ENCODE peak calls at places on chromosomes 2 and 18, in four cellular contexts. I is IMR-90, J is body of pancreas, W is AG09309. Q is an unnamed sample.
A peak's percentile ranks its signal among the peaks of the same experiment; 100 is the strongest.

GRCh38 chr2:12169060-12169406 is 422.6 kb downstream of the LPIN1 start:
- DNase-seq in W (peak; percentile 34), I (peak; percentile 82), J (no peak), Q (peak; percentile 81)

GRCh38 chr2:238104521-238105311 is 4.6 kb downstream of the ESPNL start:
- DNase-seq in J (peak; percentile 8), W (no peak), I (no peak), Q (no peak)

GRCh38 chr18:48290162-48290926 is 118.8 kb downstream of the ZBTB7C start:
- DNase-seq in W (no peak), I (no peak), J (no peak), Q (no peak)

GRCh38 chr2:191657977-191658376 is 20.0 kb upstream of the NABP1 start:
- DNase-seq in J (no peak), I (peak; percentile 78), W (peak; percentile 64), Q (peak; percentile 90)

GRCh38 chr18:76977108-76977621 is 154.8 kb downstream of the ZNF236 start:
- DNase-seq in W (no peak), I (no peak), J (no peak), Q (no peak)

GRCh38 chr18:7021994-7022840 is 95.4 kb downstream of the LAMA1 start:
- DNase-seq in W (no peak), I (peak; percentile 43), J (peak; percentile 83), Q (peak; percentile 16)

GRCh38 chr2:1835581-1836201 is 91.4 kb upstream of the PXDN start:
- DNase-seq in I (no peak), W (no peak), J (peak; percentile 57), Q (no peak)

GRCh38 chr18:22176282-22176621 is 6.9 kb downstream of the GATA6 start:
- DNase-seq in W (no peak), I (no peak), J (no peak), Q (no peak)

GRCh38 chr2:207617011-207617671 is 8.1 kb downstream of the METTL21A start:
- DNase-seq in J (no peak), I (peak; percentile 99), W (peak; percentile 75), Q (peak; percentile 87)

GRCh38 chr2:69167469-69167822 is 154.5 kb downstream of the ANTXR1 start:
- DNase-seq in W (no peak), J (no peak), I (no peak), Q (peak; percentile 27)

GRCh38 chr2:239157766-239158165 is 243.1 kb downstream of the HDAC4 start:
- DNase-seq in I (peak; percentile 4), W (no peak), J (peak; percentile 35), Q (no peak)

GRCh38 chr2:34997779-34998178 is 1357.8 kb upstream of the CRIM1 start:
- DNase-seq in W (no peak), I (no peak), J (no peak), Q (no peak)

GRCh38 chr2:175111200-175111657 is 56.8 kb downstream of the ATF2 start:
- DNase-seq in I (peak; percentile 49), W (peak; percentile 16), J (no peak), Q (peak; percentile 47)

GRCh38 chr2:229196448-229196847 is 74.6 kb downstream of the PID1 start:
- DNase-seq in J (no peak), I (no peak), W (no peak), Q (no peak)

GRCh38 chr18:24370120-24370519 is 27.5 kb downstream of the OSBPL1A start:
- DNase-seq in I (no peak), W (no peak), J (no peak), Q (no peak)

GRCh38 chr18:13273800-13274199 is 55.2 kb downstream of the LDLRAD4 start:
- DNase-seq in I (no peak), J (no peak), W (no peak), Q (no peak)

GRCh38 chr18:11607897-11608296 is 1.5 kb upstream of the SLC35G4 start:
- DNase-seq in J (no peak), I (no peak), W (no peak), Q (peak; percentile 0)

GRCh38 chr2:213238753-213239591 is 45.3 kb upstream of the SPAG16 start:
- DNase-seq in J (peak; percentile 37), I (peak; percentile 86), W (peak; percentile 71), Q (peak; percentile 95)

GRCh38 chr2:234492687-234493086 is 4.2 kb downstream of the ARL4C start:
- DNase-seq in I (no peak), W (no peak), J (no peak), Q (no peak)

GRCh38 chr2:234491897-234492296 is 5.0 kb downstream of the ARL4C start:
- DNase-seq in I (no peak), W (no peak), J (no peak), Q (no peak)

GRCh38 chr2:234494361-234495075 is 2.4 kb downstream of the ARL4C start:
- DNase-seq in J (no peak), W (no peak), I (peak; percentile 66), Q (peak; percentile 56)

GRCh38 chr2:234491281-234491680 is 5.6 kb downstream of the ARL4C start:
- DNase-seq in W (no peak), J (no peak), I (no peak), Q (peak; percentile 26)

GRCh38 chr2:234493117-234493516 is 3.8 kb downstream of the ARL4C start:
- DNase-seq in I (no peak), W (no peak), J (no peak), Q (no peak)
- H3K4me3 ChIP-seq in I (no peak overlapping the region), W (peak overlapping the region; percentile 2), J (no peak overlapping the region), Q (peak overlapping the region; percentile 97)

GRCh38 chr2:111903516-111903915 is 5.1 kb downstream of the MERTK start:
- DNase-seq in W (no peak), I (no peak), J (no peak), Q (no peak)

GRCh38 chr2:111903930-111904439 is 5.6 kb downstream of the MERTK start:
- DNase-seq in W (no peak), J (no peak), I (no peak), Q (no peak)

GRCh38 chr2:111897924-111898702 is at the start of gene MERTK:
- DNase-seq in J (peak; percentile 83), W (no peak), I (peak; percentile 71), Q (peak; percentile 20)

GRCh38 chr2:111898703-111899514 is 502 bp downstream of the MERTK start:
- DNase-seq in W (no peak), I (no peak), J (peak; percentile 46), Q (no peak)

DNA sequence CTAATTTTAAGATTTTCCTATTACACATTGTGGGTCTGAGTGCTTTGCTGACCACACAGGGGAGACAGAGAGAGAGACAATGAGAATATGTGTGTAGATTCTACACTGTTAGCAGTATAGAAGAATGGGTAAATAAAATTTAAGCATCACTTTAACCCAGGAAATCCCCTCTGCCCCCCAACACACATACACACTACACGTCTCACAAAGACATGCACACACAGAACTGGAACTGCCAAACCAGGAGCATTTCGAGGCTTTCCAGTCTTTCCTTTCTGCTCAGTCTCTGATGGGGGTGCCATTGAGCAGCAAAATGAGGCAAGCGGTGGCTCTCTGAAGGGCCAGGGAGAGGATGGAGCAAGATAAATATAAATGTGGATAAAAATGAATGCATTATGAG is 2.5 kb downstream of the MERTK start:
- DNase-seq in J (peak; percentile 34), I (peak; percentile 38), W (no peak), Q (no peak)
- TF ChIP-seq CTCF in J (peak; percentile 12), I (peak; percentile 29), W (peak; percentile 39), Q (peak; percentile 23)

GRCh38 chr18:908631-909621 is 4.3 kb downstream of the ADCYAP1 start:
- DNase-seq in I (no peak), W (no peak), J (no peak), Q (no peak)
- H3K4me3 ChIP-seq in I (peak overlapping the region; percentile 3), W (peak overlapping the region; percentile 13), J (peak overlapping the region; percentile 24), Q (peak overlapping the region; percentile 51)

GRCh38 chr18:26383454-26384270 is 157.4 kb downstream of the TAF4B start:
- DNase-seq in J (no peak), I (peak; percentile 67), W (peak; percentile 35), Q (peak; percentile 66)
- TF ChIP-seq CTCF in J (peak; percentile 63), I (peak; percentile 69), W (peak; percentile 71), Q (peak; percentile 90)

Q was measured in AG10803.